ENCODE peak calls at places on chromosome 2, in four cellular contexts. One of them, this sample, is unnamed.

GRCh38 chr2:233857511-233858118 is 3.3 kb upstream of the HJURP start:
- DNase-seq in NCI-H524: no peak
- DNase-seq in AG04449: no peak
- DNase-seq in transverse colon: peak
- DNase-seq in this sample: no peak

GRCh38 chr2:169683425-169684134 is 10.6 kb downstream of the CFAP210 start:
- DNase-seq in transverse colon: no peak
- DNase-seq in AG04449: no peak
- DNase-seq in NCI-H524: no peak
- DNase-seq in this sample: no peak

GRCh38 chr2:66236067-66236705 is 198.7 kb upstream of the MEIS1 start:
- DNase-seq in NCI-H524: no peak
- DNase-seq in transverse colon: no peak
- DNase-seq in AG04449: no peak
- DNase-seq in this sample: no peak

GRCh38 chr2:144334551-144334950 is 185.4 kb downstream of the ZEB2 start:
- DNase-seq in NCI-H524: no peak
- DNase-seq in AG04449: no peak
- DNase-seq in transverse colon: no peak
- DNase-seq in this sample: no peak

GRCh38 chr2:172693037-172693436 is 42.6 kb upstream of the RAPGEF4 start:
- DNase-seq in NCI-H524: no peak
- DNase-seq in transverse colon: peak
- DNase-seq in AG04449: peak
- DNase-seq in this sample: no peak

GRCh38 chr2:48519608-48520007 is 10.3 kb upstream of the STON1 start:
- DNase-seq in AG04449: no peak
- DNase-seq in NCI-H524: no peak
- DNase-seq in transverse colon: no peak
- DNase-seq in this sample: no peak

GRCh38 chr2:226581004-226581403 is 218.6 kb downstream of the IRS1 start:
- DNase-seq in NCI-H524: no peak
- DNase-seq in AG04449: no peak
- DNase-seq in transverse colon: peak
- DNase-seq in this sample: no peak

GRCh38 chr2:17573085-17573805 is 32.7 kb downstream of the VSNL1 start:
- DNase-seq in transverse colon: no peak
- DNase-seq in AG04449: no peak
- DNase-seq in NCI-H524: no peak
- DNase-seq in this sample: no peak